ENCODE peak calls at places on chromosomes 13 and 19, in nine cellular contexts. One of them, this sample, is unnamed.

GRCh38 chr19:37718357-37718756 is 1.2 kb downstream of the ZNF607 start:
- DNase-seq in coronary artery: no peak
- DNase-seq in cardiac fibroblast: no peak
- DNase-seq in fibroblast of lung: no peak
- DNase-seq in GM20000: no peak
- DNase-seq in RWPE1: no peak
- DNase-seq in cardiac muscle cell: peak
- DNase-seq in epithelial cell of esophagus: peak
- DNase-seq in CD4-positive, alpha-beta T cell: no peak
- DNase-seq in this sample: no peak

GRCh38 chr13:33927315-33927714 is 109.4 kb downstream of the RFC3 start:
- DNase-seq in coronary artery: no peak
- DNase-seq in CD4-positive, alpha-beta T cell: no peak
- DNase-seq in cardiac fibroblast: peak
- DNase-seq in cardiac muscle cell: no peak
- DNase-seq in epithelial cell of esophagus: peak
- DNase-seq in RWPE1: peak
- DNase-seq in fibroblast of lung: peak
- DNase-seq in GM20000: no peak
- DNase-seq in this sample: no peak

GRCh38 chr19:47445937-47446402 is 25.7 kb downstream of the SLC8A2 start:
- DNase-seq in fibroblast of lung: no peak
- DNase-seq in cardiac fibroblast: no peak
- DNase-seq in GM20000: no peak
- DNase-seq in coronary artery: no peak
- DNase-seq in RWPE1: no peak
- DNase-seq in cardiac muscle cell: peak
- DNase-seq in CD4-positive, alpha-beta T cell: peak
- DNase-seq in epithelial cell of esophagus: peak
- DNase-seq in this sample: no peak

GRCh38 chr19:9362905-9363304 is at the start of gene ZNF177:
- DNase-seq in cardiac fibroblast: peak
- DNase-seq in GM20000: no peak
- DNase-seq in cardiac muscle cell: no peak
- DNase-seq in fibroblast of lung: peak
- DNase-seq in coronary artery: no peak
- DNase-seq in epithelial cell of esophagus: no peak
- DNase-seq in CD4-positive, alpha-beta T cell: no peak
- DNase-seq in RWPE1: no peak
- DNase-seq in this sample: no peak

GRCh38 chr13:112869202-112870061 is 99.6 kb upstream of the MCF2L start:
- DNase-seq in GM20000: no peak
- DNase-seq in cardiac muscle cell: no peak
- DNase-seq in coronary artery: peak
- DNase-seq in CD4-positive, alpha-beta T cell: no peak
- DNase-seq in fibroblast of lung: no peak
- DNase-seq in epithelial cell of esophagus: no peak
- DNase-seq in cardiac fibroblast: no peak
- DNase-seq in RWPE1: no peak
- DNase-seq in this sample: no peak

GRCh38 chr13:32443111-32443510 is 15.2 kb upstream of the N4BP2L1 start:
- DNase-seq in RWPE1: no peak
- DNase-seq in fibroblast of lung: no peak
- DNase-seq in coronary artery: no peak
- DNase-seq in cardiac muscle cell: peak
- DNase-seq in epithelial cell of esophagus: peak
- DNase-seq in CD4-positive, alpha-beta T cell: peak
- DNase-seq in GM20000: peak
- DNase-seq in cardiac fibroblast: peak
- DNase-seq in this sample: no peak

GRCh38 chr13:113907637-113908617 is 44.1 kb upstream of the GAS6 start:
- DNase-seq in RWPE1: peak
- DNase-seq in cardiac fibroblast: peak
- DNase-seq in GM20000: no peak
- DNase-seq in epithelial cell of esophagus: peak
- DNase-seq in fibroblast of lung: peak
- DNase-seq in cardiac muscle cell: peak
- DNase-seq in coronary artery: peak
- DNase-seq in CD4-positive, alpha-beta T cell: no peak
- DNase-seq in this sample: no peak

GRCh38 chr19:36009220-36009619 is 607 bp upstream of the SYNE4 start:
- DNase-seq in cardiac fibroblast: peak
- DNase-seq in coronary artery: no peak
- DNase-seq in epithelial cell of esophagus: peak
- DNase-seq in cardiac muscle cell: peak
- DNase-seq in fibroblast of lung: peak
- DNase-seq in GM20000: peak
- DNase-seq in CD4-positive, alpha-beta T cell: peak
- DNase-seq in RWPE1: peak
- DNase-seq in this sample: peak

GRCh38 chr19:16368385-16369305 is 44.0 kb downstream of the KLF2 start:
- DNase-seq in epithelial cell of esophagus: no peak
- DNase-seq in fibroblast of lung: no peak
- DNase-seq in cardiac muscle cell: no peak
- DNase-seq in cardiac fibroblast: no peak
- DNase-seq in CD4-positive, alpha-beta T cell: peak
- DNase-seq in GM20000: no peak
- DNase-seq in RWPE1: no peak
- DNase-seq in coronary artery: no peak
- DNase-seq in this sample: no peak

GRCh38 chr13:99192480-99192879 is 8.2 kb upstream of the UBAC2 start:
- DNase-seq in epithelial cell of esophagus: no peak
- DNase-seq in CD4-positive, alpha-beta T cell: no peak
- DNase-seq in cardiac fibroblast: no peak
- DNase-seq in fibroblast of lung: no peak
- DNase-seq in GM20000: no peak
- DNase-seq in cardiac muscle cell: no peak
- DNase-seq in coronary artery: no peak
- DNase-seq in RWPE1: no peak
- DNase-seq in this sample: no peak

GRCh38 chr13:33312150-33312908 is 26.8 kb upstream of the STARD13 start:
- DNase-seq in cardiac muscle cell: no peak
- DNase-seq in CD4-positive, alpha-beta T cell: no peak
- DNase-seq in RWPE1: peak
- DNase-seq in epithelial cell of esophagus: peak
- DNase-seq in GM20000: no peak
- DNase-seq in fibroblast of lung: peak
- DNase-seq in cardiac fibroblast: peak
- DNase-seq in coronary artery: no peak
- DNase-seq in this sample: no peak

GRCh38 chr13:38366954-38367645 is 17.4 kb downstream of the UFM1 start:
- DNase-seq in cardiac muscle cell: no peak
- DNase-seq in cardiac fibroblast: peak
- DNase-seq in RWPE1: peak
- DNase-seq in coronary artery: no peak
- DNase-seq in GM20000: no peak
- DNase-seq in fibroblast of lung: peak
- DNase-seq in CD4-positive, alpha-beta T cell: no peak
- DNase-seq in epithelial cell of esophagus: peak
- DNase-seq in this sample: no peak

GRCh38 chr13:71880753-71881541 is 13.9 kb upstream of the DACH1 start:
- DNase-seq in GM20000: no peak
- DNase-seq in cardiac fibroblast: peak
- DNase-seq in CD4-positive, alpha-beta T cell: no peak
- DNase-seq in epithelial cell of esophagus: peak
- DNase-seq in cardiac muscle cell: no peak
- DNase-seq in fibroblast of lung: peak
- DNase-seq in coronary artery: no peak
- DNase-seq in RWPE1: no peak
- DNase-seq in this sample: no peak

GRCh38 chr13:37225414-37226047 is 120.1 kb upstream of the CSNK1A1L start:
- DNase-seq in CD4-positive, alpha-beta T cell: no peak
- DNase-seq in coronary artery: no peak
- DNase-seq in GM20000: no peak
- DNase-seq in cardiac fibroblast: peak
- DNase-seq in epithelial cell of esophagus: peak
- DNase-seq in RWPE1: no peak
- DNase-seq in fibroblast of lung: peak
- DNase-seq in cardiac muscle cell: no peak
- DNase-seq in this sample: no peak

GRCh38 chr19:897442-898039 is 4.3 kb downstream of the RNU6-9 start:
- DNase-seq in epithelial cell of esophagus: no peak
- DNase-seq in RWPE1: no peak
- DNase-seq in CD4-positive, alpha-beta T cell: no peak
- DNase-seq in coronary artery: no peak
- DNase-seq in cardiac muscle cell: no peak
- DNase-seq in GM20000: no peak
- DNase-seq in cardiac fibroblast: no peak
- DNase-seq in fibroblast of lung: no peak
- DNase-seq in this sample: no peak
- TF ChIP-seq CTCF in epithelial cell of esophagus: no peak
- TF ChIP-seq CTCF in RWPE1: no peak
- TF ChIP-seq CTCF in CD4-positive, alpha-beta T cell: no peak
- TF ChIP-seq CTCF in coronary artery: no peak
- TF ChIP-seq CTCF in cardiac muscle cell: peak
- TF ChIP-seq CTCF in GM20000: no peak
- TF ChIP-seq CTCF in cardiac fibroblast: no peak
- TF ChIP-seq CTCF in fibroblast of lung: no peak
- TF ChIP-seq CTCF in this sample: no peak

GRCh38 chr19:4228765-4229178 is 551 bp upstream of the EBI3 start:
- DNase-seq in cardiac fibroblast: no peak
- DNase-seq in epithelial cell of esophagus: no peak
- DNase-seq in CD4-positive, alpha-beta T cell: no peak
- DNase-seq in cardiac muscle cell: no peak
- DNase-seq in GM20000: no peak
- DNase-seq in RWPE1: no peak
- DNase-seq in fibroblast of lung: no peak
- DNase-seq in coronary artery: no peak
- DNase-seq in this sample: no peak

GRCh38 chr19:4232614-4233281 is 3.4 kb downstream of the EBI3 start:
- DNase-seq in cardiac muscle cell: no peak
- DNase-seq in RWPE1: no peak
- DNase-seq in epithelial cell of esophagus: no peak
- DNase-seq in GM20000: no peak
- DNase-seq in cardiac fibroblast: no peak
- DNase-seq in CD4-positive, alpha-beta T cell: no peak
- DNase-seq in fibroblast of lung: no peak
- DNase-seq in coronary artery: no peak
- DNase-seq in this sample: no peak

GRCh38 chr19:4225902-4226301 is 3.4 kb upstream of the EBI3 start:
- DNase-seq in GM20000: no peak
- DNase-seq in coronary artery: no peak
- DNase-seq in cardiac fibroblast: no peak
- DNase-seq in fibroblast of lung: no peak
- DNase-seq in RWPE1: no peak
- DNase-seq in cardiac muscle cell: no peak
- DNase-seq in CD4-positive, alpha-beta T cell: no peak
- DNase-seq in epithelial cell of esophagus: no peak
- DNase-seq in this sample: no peak

GRCh38 chr19:4227771-4228170 is 1.6 kb upstream of the EBI3 start:
- DNase-seq in epithelial cell of esophagus: no peak
- DNase-seq in fibroblast of lung: no peak
- DNase-seq in coronary artery: no peak
- DNase-seq in GM20000: no peak
- DNase-seq in CD4-positive, alpha-beta T cell: no peak
- DNase-seq in cardiac fibroblast: no peak
- DNase-seq in cardiac muscle cell: no peak
- DNase-seq in RWPE1: no peak
- DNase-seq in this sample: no peak

GRCh38 chr19:4229179-4229931 is at the start of gene EBI3:
- DNase-seq in GM20000: peak
- DNase-seq in coronary artery: no peak
- DNase-seq in RWPE1: no peak
- DNase-seq in CD4-positive, alpha-beta T cell: no peak
- DNase-seq in fibroblast of lung: peak
- DNase-seq in epithelial cell of esophagus: no peak
- DNase-seq in cardiac fibroblast: peak
- DNase-seq in cardiac muscle cell: peak
- DNase-seq in this sample: no peak
- TF ChIP-seq CTCF in GM20000: no peak
- TF ChIP-seq CTCF in coronary artery: no peak
- TF ChIP-seq CTCF in RWPE1: no peak
- TF ChIP-seq CTCF in CD4-positive, alpha-beta T cell: no peak
- TF ChIP-seq CTCF in fibroblast of lung: no peak
- TF ChIP-seq CTCF in epithelial cell of esophagus: no peak
- TF ChIP-seq CTCF in cardiac fibroblast: no peak
- TF ChIP-seq CTCF in cardiac muscle cell: no peak
- TF ChIP-seq CTCF in this sample: no peak

DNA sequence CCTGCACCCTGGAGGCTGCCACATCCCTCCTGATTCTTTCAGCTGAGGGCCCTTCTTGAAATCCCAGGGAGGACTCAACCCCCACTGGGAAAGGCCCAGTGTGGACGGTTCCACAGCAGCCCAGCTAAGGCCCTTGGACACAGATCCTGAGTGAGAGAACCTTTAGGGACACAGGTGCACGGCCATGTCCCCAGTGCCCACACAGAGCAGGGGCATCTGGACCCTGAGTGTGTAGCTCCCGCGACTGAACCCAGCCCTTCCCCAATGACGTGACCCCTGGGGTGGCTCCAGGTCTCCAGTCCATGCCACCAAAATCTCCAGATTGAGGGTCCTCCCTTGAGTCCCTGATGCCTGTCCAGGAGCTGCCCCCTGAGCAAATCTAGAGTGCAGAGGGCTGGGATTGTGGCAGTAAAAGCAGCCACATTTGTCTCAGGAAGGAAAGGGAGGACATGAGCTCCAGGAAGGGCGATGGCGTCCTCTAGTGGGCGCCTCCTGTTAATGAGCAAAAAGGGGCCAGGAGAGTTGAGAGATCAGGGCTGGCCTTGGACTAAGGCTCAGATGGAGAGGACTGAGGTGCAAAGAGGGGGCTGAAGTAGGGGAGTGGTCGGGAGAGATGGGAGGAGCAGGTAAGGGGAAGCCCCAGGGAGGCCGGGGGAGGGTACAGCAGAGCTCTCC is 6.9 kb upstream of the CEACAM5 start:
- DNase-seq in epithelial cell of esophagus: no peak
- DNase-seq in coronary artery: peak
- DNase-seq in CD4-positive, alpha-beta T cell: no peak
- DNase-seq in cardiac muscle cell: no peak
- DNase-seq in RWPE1: no peak
- DNase-seq in fibroblast of lung: no peak
- DNase-seq in GM20000: no peak
- DNase-seq in cardiac fibroblast: no peak
- DNase-seq in this sample: no peak
- TF ChIP-seq CTCF in epithelial cell of esophagus: peak
- TF ChIP-seq CTCF in coronary artery: no peak
- TF ChIP-seq CTCF in CD4-positive, alpha-beta T cell: no peak
- TF ChIP-seq CTCF in cardiac muscle cell: peak
- TF ChIP-seq CTCF in RWPE1: no peak
- TF ChIP-seq CTCF in fibroblast of lung: no peak
- TF ChIP-seq CTCF in GM20000: peak
- TF ChIP-seq CTCF in cardiac fibroblast: no peak
- TF ChIP-seq CTCF in this sample: no peak

DNA sequence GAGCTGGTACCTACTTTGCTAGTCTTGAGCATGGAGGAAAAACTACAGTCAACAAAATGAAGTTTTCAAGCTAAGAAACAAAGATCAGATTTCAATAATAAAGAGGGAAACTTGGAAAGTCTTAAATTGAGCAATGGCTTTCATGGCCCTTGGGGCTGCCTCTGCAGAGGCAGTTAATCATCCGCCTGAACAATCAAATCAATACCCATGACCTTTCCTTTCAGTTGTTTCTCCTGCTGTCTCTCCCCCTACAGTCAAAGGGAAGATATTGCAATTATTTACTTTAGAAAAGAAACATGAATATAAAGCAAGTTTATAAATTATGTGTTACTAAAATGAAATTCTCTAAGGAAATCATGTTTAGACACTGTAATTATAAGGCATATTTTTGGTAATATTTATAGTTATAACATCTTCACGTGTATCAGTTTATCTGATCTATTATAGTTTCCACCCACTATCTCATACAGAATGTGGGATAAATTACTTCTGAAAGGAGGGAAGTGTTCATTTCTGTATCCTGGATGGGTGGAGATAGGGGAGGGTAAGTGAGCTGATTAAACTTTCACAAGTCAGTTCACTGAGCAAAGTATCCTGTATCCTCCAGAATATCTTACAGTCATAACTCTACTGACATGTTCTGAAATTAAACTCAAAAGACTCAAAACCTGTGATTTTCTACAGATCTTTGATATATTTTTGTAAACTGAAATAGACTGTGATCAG is 72.4 kb upstream of the TSC22D1 start:
- DNase-seq in RWPE1: no peak
- DNase-seq in cardiac muscle cell: no peak
- DNase-seq in GM20000: peak
- DNase-seq in coronary artery: no peak
- DNase-seq in cardiac fibroblast: peak
- DNase-seq in epithelial cell of esophagus: peak
- DNase-seq in CD4-positive, alpha-beta T cell: no peak
- DNase-seq in fibroblast of lung: no peak
- DNase-seq in this sample: no peak
- TF ChIP-seq CTCF in RWPE1: no peak
- TF ChIP-seq CTCF in cardiac muscle cell: peak
- TF ChIP-seq CTCF in GM20000: no peak
- TF ChIP-seq CTCF in coronary artery: no peak
- TF ChIP-seq CTCF in cardiac fibroblast: peak
- TF ChIP-seq CTCF in epithelial cell of esophagus: peak
- TF ChIP-seq CTCF in CD4-positive, alpha-beta T cell: peak
- TF ChIP-seq CTCF in fibroblast of lung: peak
- TF ChIP-seq CTCF in this sample: peak